ENCODE peak calls at places on chromosome 15, in ten cellular contexts. K is CD8-positive, alpha-beta memory T cell; H is WERI-Rb-1; E is brain microvascular endothelial cell; S is Caco-2; L is lower lobe of right lung; U is hepatocyte; G is pancreas; M is OCI-LY7; A is tibial nerve. N is an unnamed sample.
A peak's percentile ranks its signal among the peaks of the same experiment; 100 is the strongest.

GRCh38 chr15:65033659-65034269 is 4.3 kb upstream of the MTFMT start:
- DNase-seq in H (peak; percentile 34), U (peak; percentile 75), L (no peak), S (peak; percentile 55), M (peak; percentile 68), K (peak; percentile 33), E (peak; percentile 36), A (no peak), G (no peak), N (no peak)

GRCh38 chr15:99983171-99983891 is 250.1 kb upstream of the LYSMD4 start:
- DNase-seq in M (no peak), U (no peak), A (no peak), E (no peak), L (no peak), S (no peak), K (no peak), G (no peak), H (peak; percentile 20), N (no peak)

GRCh38 chr15:52080031-52080430 is 32.5 kb downstream of the BCL2L10 start:
- DNase-seq in S (no peak), M (no peak), L (no peak), A (no peak), E (peak; percentile 25), K (no peak), H (no peak), U (peak; percentile 52), G (no peak), N (no peak)

GRCh38 chr15:86362556-86362955 is 282.9 kb downstream of the AGBL1 start:
- DNase-seq in H (no peak), G (no peak), E (no peak), K (no peak), M (no peak), U (peak; percentile 57), A (no peak), L (no peak), S (no peak), N (no peak)

GRCh38 chr15:47505712-47506542 is 211.4 kb upstream of the SEMA6D start:
- DNase-seq in K (no peak), E (peak; percentile 37), H (no peak), S (no peak), G (no peak), L (no peak), A (no peak), M (no peak), U (peak; percentile 8), N (no peak)

GRCh38 chr15:72063186-72063585 is 54.8 kb downstream of the MYO9A start:
- DNase-seq in E (no peak), S (no peak), H (no peak), L (no peak), M (no peak), U (no peak), A (no peak), G (no peak), K (no peak), N (no peak)

GRCh38 chr15:63504979-63505841 is 817 bp downstream of the USP3 start:
- DNase-seq in K (peak; percentile 60), H (peak; percentile 62), S (peak; percentile 60), U (peak; percentile 76), L (peak; percentile 83), G (peak; percentile 82), A (no peak), M (peak; percentile 81), E (peak; percentile 45), N (peak; percentile 83)

GRCh38 chr15:37079726-37080125 is 20.6 kb downstream of the MEIS2 start:
- DNase-seq in E (no peak), G (no peak), S (no peak), A (no peak), L (no peak), M (no peak), U (no peak), K (no peak), H (no peak), N (peak; percentile 46)

GRCh38 chr15:85556618-85556895 is 176.2 kb downstream of the AKAP13 start:
- DNase-seq in U (no peak), G (no peak), L (peak; percentile 40), K (no peak), S (no peak), H (no peak), M (no peak), E (no peak), A (no peak), N (no peak)

GRCh38 chr15:65368646-65369045 is 9.2 kb downstream of the IGDCC3 start:
- DNase-seq in M (no peak), G (no peak), A (no peak), U (no peak), K (no peak), H (peak; percentile 61), L (no peak), E (no peak), S (no peak), N (no peak)

GRCh38 chr15:52440414-52440813 is 88.3 kb downstream of the MYO5A start:
- DNase-seq in E (peak; percentile 21), U (no peak), S (no peak), G (no peak), L (no peak), H (no peak), M (no peak), A (no peak), K (no peak), N (no peak)

DNA sequence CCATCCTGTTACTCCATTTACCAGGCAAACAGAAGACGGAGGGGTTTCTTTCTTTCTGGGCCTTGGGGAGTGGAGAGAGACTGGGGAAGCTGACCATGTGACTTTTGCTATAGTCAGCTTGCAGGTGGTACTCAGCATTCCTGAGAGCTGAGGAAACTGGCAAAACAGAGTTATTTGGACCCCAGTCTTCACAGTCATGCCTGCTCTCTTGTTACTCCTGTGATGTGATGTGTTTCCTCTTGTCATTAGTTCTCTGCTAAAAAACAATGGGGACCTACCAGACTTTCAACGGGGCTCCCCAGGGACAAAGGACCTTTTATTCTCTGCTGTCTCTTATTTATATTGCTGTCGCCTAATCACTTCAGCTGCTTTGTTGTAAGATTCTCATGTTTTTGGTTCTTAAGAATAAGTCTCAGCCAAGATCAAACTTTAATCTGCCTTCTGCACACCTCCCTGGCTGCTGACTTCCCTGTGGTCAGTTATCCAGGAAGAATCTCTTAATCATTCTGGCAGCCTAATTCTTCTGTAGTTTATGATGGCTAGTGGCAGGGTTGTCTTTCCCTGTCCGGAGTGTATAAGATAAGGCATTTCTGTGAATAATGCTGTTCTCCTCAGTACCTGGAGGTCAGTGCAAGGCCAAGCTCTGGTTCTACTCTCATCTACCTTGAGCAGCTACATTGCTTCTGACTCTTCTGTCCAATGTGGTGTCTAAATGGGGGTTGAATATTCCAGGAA is 8.8 kb downstream of the STARD9 start:
- DNase-seq in S (no peak), K (no peak), H (peak; percentile 23), E (no peak), L (no peak), M (no peak), U (no peak), A (no peak), G (no peak), N (no peak)
- H3K4me3 ChIP-seq in S (no peak overlapping the region), K (no peak overlapping the region), H (no peak overlapping the region), E (no peak overlapping the region), L (no peak overlapping the region), M (no peak overlapping the region), U (no peak overlapping the region), A (no peak overlapping the region), G (no peak overlapping the region), N (no peak overlapping the region)

GRCh38 chr15:89649013-89649625 is 6.1 kb downstream of the KIF7 start:
- DNase-seq in M (no peak), H (no peak), E (no peak), U (no peak), L (no peak), K (no peak), S (no peak), G (peak; percentile 44), A (no peak), N (no peak)
- H3K36me3 ChIP-seq in M (no peaks in the 10 kb centered on the region), H (peaks cover 24% of the 10 kb centered on the region), E (peaks cover 11% of the 10 kb centered on the region), U (no peaks in the 10 kb centered on the region), L (no peaks in the 10 kb centered on the region), K (no peaks in the 10 kb centered on the region), S (no peaks in the 10 kb centered on the region), G (no peaks in the 10 kb centered on the region), A (no peaks in the 10 kb centered on the region), N (no peaks in the 10 kb centered on the region)

GRCh38 chr15:70473623-70474366 is 289.6 kb downstream of the UACA start:
- DNase-seq in U (no peak), H (no peak), A (no peak), S (no peak), L (no peak), E (no peak), G (no peak), K (no peak), M (no peak), N (no peak)

GRCh38 chr15:70475921-70476320 is 287.4 kb downstream of the UACA start:
- DNase-seq in A (no peak), L (no peak), H (no peak), S (no peak), M (no peak), G (no peak), K (no peak), E (no peak), U (no peak), N (no peak)

GRCh38 chr15:70474367-70474681 is 289.0 kb downstream of the UACA start:
- DNase-seq in H (no peak), E (no peak), S (no peak), K (no peak), M (no peak), L (no peak), G (no peak), U (no peak), A (no peak), N (peak; percentile 83)

GRCh38 chr15:70475439-70475781 is 287.9 kb downstream of the UACA start:
- DNase-seq in U (no peak), M (no peak), E (no peak), G (no peak), K (no peak), S (no peak), A (no peak), H (no peak), L (no peak), N (no peak)

GRCh38 chr15:70474682-70475438 is 288.5 kb downstream of the UACA start:
- DNase-seq in L (peak; percentile 89), M (no peak), A (peak; percentile 67), E (peak; percentile 88), K (peak; percentile 22), H (no peak), U (no peak), S (no peak), G (no peak), N (peak; percentile 96)
- H3K4me3 ChIP-seq in L (peak overlapping the region; percentile 34), M (no peak overlapping the region), A (peak overlapping the region; percentile 39), E (peak overlapping the region; percentile 35), K (peak overlapping the region; percentile 38), H (no peak overlapping the region), U (no peak overlapping the region), S (no peak overlapping the region), G (no peak overlapping the region), N (no peak overlapping the region)

DNA sequence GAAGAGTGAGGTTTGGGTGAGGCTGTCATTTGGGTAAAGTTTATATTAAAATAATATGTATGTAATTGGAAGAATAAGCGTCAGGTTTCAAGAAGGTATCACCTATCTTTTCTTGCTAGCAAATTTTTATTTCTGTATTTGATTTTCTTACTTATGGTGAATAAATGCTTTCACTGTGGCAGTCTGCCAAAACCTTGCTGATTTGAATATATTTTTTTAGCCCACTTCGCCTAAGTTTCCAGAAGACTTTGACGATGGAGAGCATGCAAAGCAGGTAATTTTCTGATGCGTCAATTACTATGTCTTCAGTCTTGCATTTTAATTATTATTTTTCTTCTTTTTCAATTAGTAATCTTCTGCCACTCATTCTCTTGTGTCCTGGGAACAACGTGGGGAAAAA is 40.5 kb downstream of the SRP14 start:
- DNase-seq in L (no peak), U (no peak), S (no peak), A (no peak), M (no peak), H (no peak), G (no peak), E (no peak), K (no peak), N (no peak)
- H3K36me3 ChIP-seq in L (peaks cover 82% of the 10 kb centered on the region), U (no peaks in the 10 kb centered on the region), S (peaks cover 3% of the 10 kb centered on the region), A (peaks cover 7% of the 10 kb centered on the region), M (no peaks in the 10 kb centered on the region), H (no peaks in the 10 kb centered on the region), G (peaks cover 17% of the 10 kb centered on the region), E (peaks cover 44% of the 10 kb centered on the region), K (peaks cover 12% of the 10 kb centered on the region), N (peaks cover under 1% of the 10 kb centered on the region)

GRCh38 chr15:68817304-68818087 is 3.2 kb downstream of the ANP32A start:
- DNase-seq in U (peak; percentile 86), K (peak; percentile 81), M (peak; percentile 89), E (peak; percentile 22), G (peak; percentile 82), A (peak; percentile 61), L (peak; percentile 85), S (peak; percentile 67), H (peak; percentile 62), N (peak; percentile 86)
- H3K4me3 ChIP-seq in U (peak overlapping the region; percentile 96), K (peak overlapping the region; percentile 84), M (peak overlapping the region; percentile 95), E (peak overlapping the region; percentile 95), G (peak overlapping the region; percentile 83), A (peak overlapping the region; percentile 69), L (peak overlapping the region; percentile 96), S (peak overlapping the region; percentile 95), H (peak overlapping the region; percentile 98), N (peak overlapping the region; percentile 67)